ENCODE peak calls at places on chromosomes 16 and 17, in four cellular contexts. G, C, A and O are unnamed samples.

GRCh38 chr16:50740747-50741146 is 1.1 kb upstream of the CYLD start:
- DNase-seq in G (no peak), C (no peak), A (no peak), O (no peak)

GRCh38 chr17:48529191-48529979 is 1.4 kb downstream of the HOXB1 start:
- DNase-seq in G (no peak), C (no peak), A (no peak), O (peak)

GRCh38 chr16:86718118-86718517 is 139.8 kb downstream of the FOXL1 start:
- DNase-seq in G (no peak), C (no peak), A (no peak), O (no peak)

GRCh38 chr16:56267888-56268287 is 76.6 kb downstream of the GNAO1 start:
- DNase-seq in G (no peak), C (no peak), A (no peak), O (no peak)

GRCh38 chr17:58320163-58320558 is 8.4 kb downstream of the TSPOAP1 start:
- DNase-seq in G (no peak), C (no peak), A (no peak), O (peak)

GRCh38 chr16:82655315-82655714 is 28.5 kb downstream of the CDH13 start:
- DNase-seq in G (no peak), C (no peak), A (no peak), O (no peak)

GRCh38 chr17:77565166-77565565 is 393.3 kb upstream of the TNRC6C start:
- DNase-seq in G (no peak), C (no peak), A (no peak), O (no peak)

GRCh38 chr17:81252336-81253329 is 13.5 kb downstream of the NDUFAF8 start:
- DNase-seq in G (peak), C (no peak), A (no peak), O (no peak)

GRCh38 chr17:60381958-60382357 is 10.0 kb downstream of the USP32 start:
- DNase-seq in G (no peak), C (no peak), A (peak), O (no peak)

GRCh38 chr16:3113765-3114479 is 1.5 kb downstream of the ZNF205 start:
- DNase-seq in G (no peak), C (no peak), A (peak), O (no peak)

GRCh38 chr17:80872999-80873951 is 118.4 kb upstream of the CHMP6 start:
- DNase-seq in G (no peak), C (peak), A (no peak), O (peak)

GRCh38 chr17:28270926-28271325 is 48.1 kb upstream of the TMEM97 start:
- DNase-seq in G (no peak), C (no peak), A (no peak), O (no peak)

GRCh38 chr16:76345093-76345735 is 68.0 kb downstream of the CNTNAP4 start:
- DNase-seq in G (no peak), C (no peak), A (no peak), O (no peak)

GRCh38 chr17:5437721-5438317 is 1.1 kb downstream of the C1QBP start:
- DNase-seq in G (no peak), C (no peak), A (no peak), O (no peak)

GRCh38 chr17:76371656-76372628 is 12.5 kb upstream of the SPHK1 start:
- DNase-seq in G (no peak), C (no peak), A (no peak), O (no peak)

GRCh38 chr17:13031718-13032350 is 14.0 kb upstream of the ELAC2 start:
- DNase-seq in G (peak), C (no peak), A (peak), O (peak)

GRCh38 chr16:2039286-2040030 is 8.2 kb downstream of the NTHL1 start:
- DNase-seq in G (peak), C (no peak), A (peak), O (no peak)

GRCh38 chr17:17824780-17825614 is 11.8 kb downstream of the SREBF1 start:
- DNase-seq in G (no peak), C (no peak), A (peak), O (no peak)

GRCh38 chr17:79353016-79353415 is 257.8 kb downstream of the RBFOX3 start:
- DNase-seq in G (no peak), C (no peak), A (no peak), O (no peak)

GRCh38 chr16:57462978-57463362 is 491 bp downstream of the POLR2C start:
- DNase-seq in G (no peak), C (no peak), A (peak), O (no peak)

GRCh38 chr16:49345829-49346228 is 27.8 kb upstream of the C16orf78 start:
- DNase-seq in G (no peak), C (no peak), A (peak), O (peak)

GRCh38 chr17:4469552-4469951 is 29.1 kb upstream of the SPNS2 start:
- DNase-seq in G (no peak), C (no peak), A (no peak), O (no peak)

DNA sequence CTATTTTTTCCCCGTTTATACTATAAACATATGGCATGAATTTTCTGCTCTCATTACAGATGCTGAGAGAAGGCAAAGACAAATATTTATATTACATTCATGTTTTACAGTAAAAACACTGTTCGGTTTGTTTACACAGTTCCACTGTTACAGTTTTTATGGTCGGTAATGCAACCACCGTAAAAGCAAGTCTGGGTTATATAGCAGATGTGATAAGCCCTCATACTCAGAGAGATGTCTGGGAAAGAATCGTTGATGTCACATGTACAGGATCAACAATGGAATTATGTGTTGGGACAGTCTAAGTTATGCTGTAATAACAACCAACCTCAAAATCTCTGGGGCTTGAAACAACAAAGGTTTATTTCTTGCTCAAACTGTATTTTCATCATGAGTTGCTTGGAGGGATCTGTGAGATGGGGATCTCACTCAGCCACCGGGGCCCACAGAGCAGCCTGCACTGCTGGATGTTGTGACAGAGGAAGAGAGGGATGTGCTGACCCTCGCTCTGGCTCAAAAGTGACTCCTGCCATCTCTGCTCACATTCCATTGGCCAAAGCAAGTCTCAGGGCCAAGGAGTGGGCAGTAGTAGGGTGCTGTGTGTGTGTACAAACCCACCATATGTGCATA is 85.2 kb downstream of the WWOX start:
- DNase-seq in G (peak), C (no peak), A (no peak), O (no peak)
- TF ChIP-seq JUN in G (no peak), C (no peak), A (no peak), O (no peak)

DNA sequence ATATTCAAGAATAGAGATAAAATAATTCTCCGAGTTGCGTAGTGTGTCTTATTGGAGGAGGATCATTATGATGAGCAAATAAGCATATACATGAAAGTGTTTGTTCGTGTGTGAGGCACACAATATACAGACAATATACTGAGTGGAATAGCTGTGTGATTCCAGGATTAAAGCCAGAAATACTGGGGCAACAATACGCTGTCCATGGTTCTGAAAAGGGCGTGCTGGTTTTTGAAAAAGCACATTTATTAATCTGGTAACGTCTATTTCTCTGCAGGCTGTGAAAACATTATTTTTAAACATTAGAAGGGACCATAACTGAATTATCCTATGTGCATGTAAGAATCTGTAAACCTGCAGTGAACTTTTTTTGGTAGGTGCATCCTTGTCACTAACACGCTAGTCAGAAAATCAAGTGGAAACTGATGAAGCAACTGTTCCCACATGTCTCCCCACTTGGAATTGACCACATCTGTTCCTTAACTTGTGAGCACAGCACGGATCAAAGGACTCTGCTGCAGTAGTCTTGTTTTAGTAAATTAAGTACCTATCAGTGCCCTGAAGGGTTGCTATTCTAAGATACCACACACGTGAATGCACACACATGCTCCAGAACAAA is 346.0 kb downstream of the GRIN2A start:
- DNase-seq in G (no peak), C (no peak), A (peak), O (no peak)
- TF ChIP-seq ATF3 in G (no peak), C (no peak), A (no peak), O (no peak)

GRCh38 chr17:63697341-63698286 is 2.3 kb downstream of the LIMD2 start:
- DNase-seq in G (peak), C (no peak), A (peak), O (peak)

GRCh38 chr17:63698381-63698885 is 1.5 kb downstream of the LIMD2 start:
- DNase-seq in G (no peak), C (no peak), A (no peak), O (no peak)

GRCh38 chr17:63699638-63700527 is at the start of gene LIMD2:
- DNase-seq in G (no peak), C (no peak), A (peak), O (peak)

GRCh38 chr17:63700528-63701441 is 860 bp upstream of the LIMD2 start:
- DNase-seq in G (no peak), C (no peak), A (no peak), O (peak)

DNA sequence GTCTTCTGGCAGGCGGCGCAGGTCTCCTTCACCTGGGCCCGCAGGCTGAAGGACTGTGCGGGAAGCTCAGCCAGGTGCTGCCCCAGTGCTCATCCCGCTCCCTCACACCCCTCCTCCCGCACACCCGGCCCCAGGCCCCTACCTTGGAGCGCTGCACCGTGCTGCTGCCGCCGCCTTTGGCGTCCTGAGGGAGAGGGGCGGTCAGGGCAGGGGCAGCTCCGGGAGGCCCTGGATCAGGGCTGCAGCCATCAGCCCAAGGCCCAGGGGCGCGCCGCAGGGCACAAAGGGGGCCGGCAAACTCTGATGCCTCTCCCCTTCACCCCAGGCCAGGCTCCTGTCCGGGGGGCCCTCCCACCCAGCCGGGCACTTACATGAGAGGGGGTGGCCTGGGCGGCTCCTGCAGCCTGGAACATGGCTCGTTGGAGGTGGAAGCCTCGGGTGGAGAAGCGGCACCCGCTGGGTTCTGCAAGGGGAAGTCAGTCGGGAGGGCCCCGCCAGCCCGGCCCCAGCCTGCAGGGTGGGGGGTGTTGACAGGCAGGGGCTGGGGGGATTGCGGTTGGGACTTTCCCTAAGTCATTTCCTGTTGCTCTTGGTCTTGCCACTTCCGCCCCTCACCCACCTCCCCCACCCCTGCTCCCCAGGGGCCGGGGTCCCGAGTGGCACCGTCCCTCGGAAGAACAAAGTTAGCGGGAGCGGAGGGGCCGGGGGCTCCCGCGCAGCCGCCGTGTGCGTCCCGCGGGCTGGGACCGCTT is 863 bp downstream of the LIMD2 start:
- DNase-seq in G (peak), C (no peak), A (no peak), O (peak)
- TF ChIP-seq JUN in G (no peak), C (no peak), A (no peak), O (peak)

DNA sequence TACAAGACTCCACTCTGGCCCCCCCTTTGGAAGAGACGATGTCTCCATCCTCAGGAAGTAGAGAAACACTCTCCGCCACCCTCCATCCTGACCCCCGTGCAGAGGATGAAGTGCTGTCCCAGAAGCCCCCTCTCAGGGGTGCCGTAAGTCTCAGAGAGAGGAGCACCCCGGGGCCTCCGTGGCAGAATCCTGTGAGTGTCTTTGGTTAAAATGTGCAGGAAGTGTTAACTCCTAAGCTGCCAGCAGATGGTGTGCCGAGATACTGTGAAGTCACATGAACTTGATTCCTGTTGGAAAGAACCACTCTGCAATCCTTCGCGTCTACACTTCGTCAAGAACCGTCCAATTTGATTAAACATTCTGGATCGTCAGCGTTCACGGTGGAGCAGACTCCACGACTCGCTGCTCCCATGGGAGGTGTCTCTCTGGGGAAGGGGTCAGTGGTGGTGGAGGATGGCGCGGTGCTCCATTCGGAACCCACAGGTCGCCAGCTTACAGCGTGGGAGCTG is 5.6 kb downstream of the BANP start:
- DNase-seq in G (peak), C (no peak), A (peak), O (no peak)
- TF ChIP-seq ATF3 in G (no peak), C (no peak), A (no peak), O (no peak)

DNA sequence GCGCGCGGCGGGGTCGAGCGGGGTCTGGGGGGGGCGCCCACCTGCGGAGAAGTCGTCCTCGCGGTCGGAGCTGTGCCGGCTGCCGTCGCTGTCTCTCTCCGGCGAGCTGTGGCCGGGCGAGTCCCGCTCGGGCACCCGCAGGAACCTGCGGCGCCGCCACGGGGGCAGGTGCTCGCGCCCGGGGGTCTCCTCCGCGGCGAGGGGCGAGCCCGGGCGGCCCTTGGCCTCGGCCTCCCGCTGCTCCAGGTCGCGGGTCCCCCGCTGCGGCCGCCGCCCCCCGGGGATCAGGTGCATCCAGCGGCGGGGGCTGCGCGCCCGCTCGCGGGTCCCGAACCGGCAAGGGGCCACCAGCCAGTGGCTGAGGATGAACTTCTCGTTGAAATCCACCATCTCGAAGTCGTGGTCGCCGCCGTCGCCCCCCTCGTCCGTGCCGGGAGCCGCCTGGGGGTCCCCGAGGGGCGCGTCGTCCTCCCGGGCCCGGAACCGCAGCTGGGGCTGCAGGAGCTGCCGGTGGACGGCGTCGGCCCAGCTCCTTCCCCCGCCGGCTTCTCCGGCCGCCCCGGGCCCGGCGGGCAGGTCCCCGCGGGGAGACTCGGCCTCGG is 41.4 kb upstream of the BHLHA9 start:
- DNase-seq in G (no peak), C (no peak), A (no peak), O (no peak)
- TF ChIP-seq JUN in G (no peak), C (no peak), A (no peak), O (no peak)